ENCODE peak calls at places on chromosomes 5 and 9, in four cellular contexts. Y, J, G and F are unnamed samples.

GRCh38 chr9:69044226-69045219 is 9.0 kb downstream of the FXN start:
- DNase-seq in J (no peak), G (no peak), Y (no peak), F (peak)

GRCh38 chr5:83433891-83434290 is 37.7 kb upstream of the VCAN start:
- DNase-seq in Y (no peak), G (no peak), J (no peak), F (no peak)

GRCh38 chr5:121976979-121977378 is 15.2 kb downstream of the SRFBP1 start:
- DNase-seq in G (no peak), J (no peak), Y (no peak), F (peak)

GRCh38 chr5:120413706-120414105 is 50.4 kb upstream of the PRR16 start:
- DNase-seq in G (no peak), J (no peak), Y (no peak), F (no peak)

GRCh38 chr5:18305288-18305899 is 671.1 kb downstream of the TAF11L14 start:
- DNase-seq in J (no peak), Y (peak), G (peak), F (peak)

GRCh38 chr9:35905912-35906679 is at the start of gene HRCT1:
- DNase-seq in Y (no peak), G (peak), J (no peak), F (no peak)

GRCh38 chr9:136053757-136054142 is 41.3 kb downstream of the NACC2 start:
- DNase-seq in G (no peak), J (no peak), Y (no peak), F (peak)

GRCh38 chr9:128282500-128282899 is 6.4 kb downstream of the SWI5 start:
- DNase-seq in Y (no peak), J (no peak), G (no peak), F (no peak)

GRCh38 chr9:83992407-83992806 is 11.8 kb downstream of the RMI1 start:
- DNase-seq in G (peak), Y (no peak), J (no peak), F (no peak)

GRCh38 chr9:6443661-6444060 is 30.7 kb downstream of the UHRF2 start:
- DNase-seq in G (no peak), Y (no peak), J (no peak), F (no peak)

DNA sequence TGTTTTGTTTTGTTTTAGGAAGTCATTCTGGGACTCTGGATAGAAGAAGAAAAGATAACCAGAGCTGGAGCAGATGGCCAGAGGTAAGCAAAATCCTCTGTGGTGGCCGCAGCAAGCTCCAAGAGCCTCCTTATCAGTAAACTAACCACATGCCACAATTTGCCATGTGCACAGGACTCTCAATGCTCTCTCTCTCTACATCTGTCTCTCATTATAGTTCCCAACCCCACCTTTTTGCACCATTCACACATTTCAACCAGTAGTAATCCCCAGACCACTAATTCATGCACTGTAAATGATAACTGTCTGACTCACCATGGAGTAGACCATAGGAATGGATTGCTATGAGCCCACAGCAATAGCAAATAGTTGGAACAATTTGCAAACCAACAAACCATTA is 526.1 kb downstream of the TLR4 start:
- DNase-seq in J (no peak), Y (no peak), G (no peak), F (no peak)
- TF ChIP-seq MAX in J (no peak), Y (no peak), G (no peak), F (no peak)

GRCh38 chr5:81700166-81700565 is 50.7 kb downstream of the SSBP2 start:
- DNase-seq in G (no peak), Y (no peak), J (no peak), F (no peak)

GRCh38 chr5:81696418-81697397 is 54.2 kb downstream of the SSBP2 start:
- DNase-seq in J (no peak), G (no peak), Y (no peak), F (no peak)

GRCh38 chr5:81698806-81699205 is 52.1 kb downstream of the SSBP2 start:
- DNase-seq in G (no peak), Y (no peak), J (no peak), F (no peak)

GRCh38 chr5:81694726-81695125 is 56.2 kb downstream of the SSBP2 start:
- DNase-seq in Y (no peak), G (no peak), J (no peak), F (no peak)
- TF ChIP-seq MAX in Y (no peak), G (no peak), J (no peak), F (no peak)

GRCh38 chr5:76305264-76305663 is 97.8 kb upstream of the IQGAP2 start:
- DNase-seq in Y (no peak), G (no peak), J (no peak), F (peak)
- TF ChIP-seq MAX in Y (no peak), G (no peak), J (no peak), F (no peak)

GRCh38 chr5:170743876-170744212 is 39.7 kb upstream of the GABRP start:
- DNase-seq in G (no peak), J (no peak), Y (peak), F (no peak)

GRCh38 chr5:170747357-170747756 is 36.2 kb upstream of the GABRP start:
- DNase-seq in J (no peak), G (no peak), Y (no peak), F (no peak)

GRCh38 chr5:170746081-170746951 is 37.2 kb upstream of the GABRP start:
- DNase-seq in G (no peak), J (no peak), Y (no peak), F (no peak)

GRCh38 chr5:170746952-170747340 is 36.6 kb upstream of the GABRP start:
- DNase-seq in J (no peak), Y (no peak), G (no peak), F (no peak)

DNA sequence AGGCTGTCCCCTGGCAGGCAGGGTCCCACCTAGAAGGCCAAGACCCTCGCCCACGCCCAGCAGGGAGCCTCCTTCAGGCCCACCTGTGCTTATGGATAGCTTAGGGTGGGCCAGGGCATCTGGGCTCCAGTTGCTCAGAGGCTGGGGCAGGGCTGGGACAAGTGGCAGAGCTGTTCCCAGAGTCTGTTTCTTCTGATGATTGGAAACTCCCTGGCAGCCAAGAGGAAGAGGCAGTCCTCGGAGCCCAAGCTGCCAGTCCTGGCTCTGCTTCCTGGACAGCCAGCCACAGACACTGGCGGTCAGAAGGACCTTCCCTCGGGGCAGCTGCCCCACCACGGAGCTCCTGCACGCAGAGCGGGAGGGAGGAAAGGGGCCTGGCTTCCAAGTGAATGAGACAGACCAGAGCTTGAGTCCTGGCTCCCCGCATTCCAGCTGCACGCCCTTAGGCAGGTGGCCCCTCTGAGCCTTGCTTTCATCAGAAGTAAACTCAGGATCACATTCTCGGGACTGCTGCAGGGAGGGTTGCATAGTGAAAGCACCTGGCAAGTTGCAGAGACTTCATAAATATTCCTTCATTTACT is 38.0 kb upstream of the GABRP start:
- DNase-seq in G (no peak), J (peak), Y (peak), F (no peak)
- TF ChIP-seq MAX in G (no peak), J (peak), Y (peak), F (no peak)

DNA sequence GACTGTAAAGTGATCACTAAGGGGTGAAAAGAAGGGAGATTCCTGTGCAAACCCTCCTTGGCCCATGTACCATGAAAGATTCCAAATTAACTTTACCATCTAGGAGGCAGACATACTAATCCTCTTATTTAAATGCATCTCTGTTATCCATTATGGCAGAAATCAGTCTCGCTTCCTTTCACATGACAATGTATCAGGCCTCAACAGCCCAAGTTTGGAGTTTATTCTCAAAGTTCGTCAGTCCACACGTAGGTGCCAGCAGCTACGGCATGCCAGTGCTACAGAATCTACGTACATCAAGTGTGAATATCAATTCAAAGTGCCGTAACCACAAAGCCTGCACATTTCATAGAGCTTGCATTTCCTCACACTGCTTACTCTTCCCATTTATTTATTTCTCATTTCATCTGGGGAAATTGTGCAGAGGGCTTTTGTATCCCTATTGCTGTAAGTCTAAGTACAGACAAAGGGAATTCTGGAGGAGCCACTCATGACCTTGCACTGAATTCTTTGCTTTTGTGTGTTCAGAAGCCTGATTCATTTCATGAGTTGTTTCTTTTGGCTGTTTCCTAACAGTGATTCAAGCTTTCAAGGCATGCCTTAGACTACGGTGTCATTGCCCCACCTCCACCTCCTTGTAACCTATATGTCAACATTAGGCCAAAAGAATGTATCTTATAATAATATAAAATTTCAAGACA is 10.0 kb downstream of the ENC1 start:
- DNase-seq in G (no peak), J (no peak), Y (no peak), F (no peak)
- TF ChIP-seq MAX in G (no peak), J (no peak), Y (no peak), F (no peak)

DNA sequence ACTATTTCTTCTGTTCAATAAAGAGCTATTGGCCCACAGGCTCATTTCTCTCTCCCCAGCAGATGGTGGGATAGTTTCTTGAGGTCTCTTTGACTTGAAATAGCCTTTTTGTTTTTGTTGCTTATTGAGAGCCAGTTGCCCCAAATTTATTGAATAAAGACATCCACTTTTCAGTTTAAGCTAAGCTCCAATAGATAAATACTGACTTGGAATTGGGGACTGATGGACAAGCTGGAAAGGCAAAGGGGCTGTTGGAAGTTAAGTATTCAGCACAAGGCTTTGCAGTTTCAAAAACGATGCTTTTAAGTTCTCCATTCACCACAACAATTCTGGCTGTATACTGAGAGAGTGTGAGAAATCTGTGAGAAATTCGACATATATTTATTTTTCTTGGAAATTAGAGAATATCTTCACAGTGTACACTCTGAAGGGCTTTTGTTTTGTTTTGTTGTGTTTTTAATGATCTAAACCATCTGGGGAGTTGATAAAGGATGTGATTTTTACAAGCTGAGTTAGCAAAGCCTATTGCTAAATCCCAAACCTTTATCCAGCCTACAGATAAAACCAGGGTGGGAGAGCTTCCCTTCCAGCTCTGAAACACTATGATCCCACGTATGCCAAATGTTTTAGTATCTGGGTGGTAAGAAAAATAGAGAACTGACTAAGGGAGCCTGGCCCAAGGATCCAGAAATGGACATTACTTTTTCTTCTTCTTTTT is 290.4 kb upstream of the MPDZ start:
- DNase-seq in G (no peak), Y (no peak), J (no peak), F (no peak)
- TF ChIP-seq MAX in G (no peak), Y (no peak), J (no peak), F (no peak)

GRCh38 chr5:154815684-154816247 is 34.6 kb downstream of the FAXDC2 start:
- DNase-seq in Y (no peak), G (no peak), J (no peak), F (no peak)

GRCh38 chr5:154819546-154819945 is 30.9 kb downstream of the FAXDC2 start:
- DNase-seq in J (no peak), G (no peak), Y (no peak), F (no peak)

GRCh38 chr5:154817815-154818214 is 32.6 kb downstream of the FAXDC2 start:
- DNase-seq in J (no peak), Y (no peak), G (no peak), F (no peak)

GRCh38 chr5:154818459-154819116 is 31.8 kb downstream of the FAXDC2 start:
- DNase-seq in G (no peak), J (no peak), Y (no peak), F (no peak)

DNA sequence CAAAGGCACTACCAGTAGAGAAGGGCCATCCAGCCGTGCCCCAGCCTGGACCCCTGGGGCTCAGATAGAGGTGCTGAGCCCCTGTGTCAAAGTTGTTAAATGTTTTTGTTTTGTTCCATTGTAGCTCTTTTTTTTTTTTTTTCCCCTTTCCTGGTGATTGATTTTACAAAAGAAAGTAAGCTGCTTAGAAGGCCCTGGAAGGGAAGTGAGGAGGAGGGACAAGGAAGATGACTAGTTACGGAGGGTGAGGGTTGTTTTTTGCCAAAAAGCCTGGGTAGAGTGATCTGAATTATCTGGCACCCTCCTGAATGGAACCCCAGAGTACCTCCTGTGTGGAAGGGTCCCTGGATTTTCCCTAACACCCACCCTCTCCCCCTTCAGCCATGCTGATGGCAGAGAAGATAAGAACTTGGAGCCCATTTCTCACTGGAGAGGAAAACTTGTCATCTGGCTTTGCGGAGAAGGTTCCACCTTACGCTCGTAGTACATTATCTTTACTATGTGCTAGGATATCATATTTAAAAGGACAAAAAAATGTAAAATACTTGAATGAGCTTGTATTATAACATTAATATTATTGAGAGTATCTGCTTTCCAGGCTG is 33.4 kb downstream of the FAXDC2 start:
- DNase-seq in J (no peak), Y (no peak), G (no peak), F (no peak)
- TF ChIP-seq MAX in J (no peak), Y (no peak), G (no peak), F (no peak)

GRCh38 chr9:82417501-82417900 is 428.9 kb downstream of the SPATA31D1 start:
- DNase-seq in J (no peak), Y (no peak), G (no peak), F (no peak)

GRCh38 chr9:82410891-82411290 is 422.3 kb downstream of the SPATA31D1 start:
- DNase-seq in Y (no peak), J (no peak), G (no peak), F (no peak)

GRCh38 chr9:82418334-82418733 is 429.8 kb downstream of the SPATA31D1 start:
- DNase-seq in Y (no peak), J (no peak), G (no peak), F (peak)

GRCh38 chr9:82410306-82410705 is 421.7 kb downstream of the SPATA31D1 start:
- DNase-seq in J (no peak), G (no peak), Y (no peak), F (no peak)

GRCh38 chr9:82412586-82412985 is 424.0 kb downstream of the SPATA31D1 start:
- DNase-seq in J (no peak), Y (no peak), G (no peak), F (no peak)
- TF ChIP-seq MAX in J (no peak), Y (no peak), G (no peak), F (no peak)

GRCh38 chr9:94938384-94938783 is 211.9 kb downstream of the AOPEP start:
- DNase-seq in G (no peak), Y (no peak), J (no peak), F (no peak)

GRCh38 chr9:94934816-94935328 is 208.4 kb downstream of the AOPEP start:
- DNase-seq in Y (no peak), G (no peak), J (no peak), F (no peak)

GRCh38 chr9:94935396-94935795 is 208.9 kb downstream of the AOPEP start:
- DNase-seq in G (no peak), Y (no peak), J (no peak), F (no peak)

GRCh38 chr9:94937214-94937903 is 210.9 kb downstream of the AOPEP start:
- DNase-seq in J (no peak), Y (no peak), G (no peak), F (peak)

GRCh38 chr9:94936411-94936810 is 209.9 kb downstream of the AOPEP start:
- DNase-seq in G (no peak), J (no peak), Y (no peak), F (no peak)
- TF ChIP-seq MAX in G (no peak), J (no peak), Y (no peak), F (no peak)

GRCh38 chr5:421287-421880 is 21.6 kb upstream of the EXOC3 start:
- DNase-seq in Y (no peak), J (no peak), G (no peak), F (peak)
- TF ChIP-seq MAX in Y (no peak), J (no peak), G (no peak), F (no peak)